ENCODE peak calls at places on chromosomes 1 and 21, in seven cellular contexts. B is cardiac muscle cell, V is GM06990, P is neural crest cell, E is endothelial cell, T is dorsolateral prefrontal cortex, S is epithelial cell of esophagus. F is an unnamed sample.

GRCh38 chr1:27318596-27318995 is 3.4 kb upstream of the TMEM222 start:
- DNase-seq in B (no peak), V (no peak), P (no peak), E (no peak), T (no peak), S (no peak), F (no peak)

GRCh38 chr1:93591291-93591832 is 90.3 kb downstream of the BCAR3 start:
- DNase-seq in B (no peak), V (no peak), P (no peak), E (no peak), T (no peak), S (no peak), F (no peak)

GRCh38 chr1:97308131-97308530 is 586.5 kb downstream of the PTBP2 start:
- DNase-seq in B (peak; percentile 20), V (no peak), P (no peak), E (no peak), T (no peak), S (peak; percentile 1), F (no peak)

GRCh38 chr1:203200916-203201315 is 14.4 kb upstream of the CHI3L1 start:
- DNase-seq in B (no peak), V (no peak), P (no peak), E (no peak), T (no peak), S (no peak), F (no peak)

GRCh38 chr1:221810406-221810805 is 68.5 kb upstream of the DUSP10 start:
- DNase-seq in B (no peak), V (no peak), P (no peak), E (no peak), T (no peak), S (peak; percentile 93), F (no peak)

GRCh38 chr1:29688477-29689365 is 452.4 kb downstream of the PTPRU start:
- DNase-seq in B (peak; percentile 72), V (no peak), P (no peak), E (no peak), T (peak; percentile 20), S (peak; percentile 53), F (no peak)

GRCh38 chr1:110003747-110004428 is 19.3 kb downstream of the AHCYL1 start:
- DNase-seq in B (peak; percentile 98), V (peak; percentile 41), P (no peak), E (peak; percentile 34), T (no peak), S (peak; percentile 99), F (peak; percentile 43)

GRCh38 chr1:43305461-43305860 is 4.7 kb downstream of the TIE1 start:
- DNase-seq in B (no peak), V (no peak), P (no peak), E (no peak), T (no peak), S (no peak), F (no peak)

GRCh38 chr1:112995890-112996289 is 39.9 kb upstream of the SLC16A1 start:
- DNase-seq in B (no peak), V (no peak), P (no peak), E (no peak), T (no peak), S (peak; percentile 76), F (no peak)

GRCh38 chr1:44239337-44239960 is 26.2 kb downstream of the DMAP1 start:
- DNase-seq in B (peak; percentile 46), V (no peak), P (peak; percentile 61), E (peak; percentile 44), T (no peak), S (peak; percentile 49), F (peak; percentile 58)

GRCh38 chr1:41640141-41640751 is 155.8 kb upstream of the EDN2 start:
- DNase-seq in B (no peak), V (no peak), P (no peak), E (no peak), T (no peak), S (no peak), F (no peak)

GRCh38 chr1:31221072-31221471 is 18.6 kb downstream of the NKAIN1 start:
- DNase-seq in B (no peak), V (no peak), P (no peak), E (no peak), T (no peak), S (peak; percentile 46), F (no peak)

GRCh38 chr1:104706631-104707147 is 957.0 kb downstream of the AMY1C start:
- DNase-seq in B (no peak), V (no peak), P (no peak), E (no peak), T (no peak), S (no peak), F (no peak)

GRCh38 chr1:90707363-90707710 is 9.8 kb downstream of the BARHL2 start:
- DNase-seq in B (peak; percentile 61), V (no peak), P (no peak), E (peak; percentile 88), T (no peak), S (peak; percentile 69), F (peak; percentile 90)

GRCh38 chr1:245990315-245991022 is 516.6 kb downstream of the SMYD3 start:
- DNase-seq in B (no peak), V (no peak), P (no peak), E (no peak), T (no peak), S (no peak), F (no peak)

GRCh38 chr1:28508435-28508754 is 2.6 kb downstream of the RCC1 start:
- DNase-seq in B (peak; percentile 32), V (no peak), P (no peak), E (no peak), T (no peak), S (no peak), F (no peak)

GRCh38 chr1:52686830-52687229 is 11.3 kb downstream of the COA7 start:
- DNase-seq in B (no peak), V (no peak), P (no peak), E (no peak), T (no peak), S (no peak), F (no peak)

GRCh38 chr1:101008229-101008628 is 17.4 kb downstream of the DPH5 start:
- DNase-seq in B (no peak), V (no peak), P (no peak), E (no peak), T (no peak), S (no peak), F (no peak)

DNA sequence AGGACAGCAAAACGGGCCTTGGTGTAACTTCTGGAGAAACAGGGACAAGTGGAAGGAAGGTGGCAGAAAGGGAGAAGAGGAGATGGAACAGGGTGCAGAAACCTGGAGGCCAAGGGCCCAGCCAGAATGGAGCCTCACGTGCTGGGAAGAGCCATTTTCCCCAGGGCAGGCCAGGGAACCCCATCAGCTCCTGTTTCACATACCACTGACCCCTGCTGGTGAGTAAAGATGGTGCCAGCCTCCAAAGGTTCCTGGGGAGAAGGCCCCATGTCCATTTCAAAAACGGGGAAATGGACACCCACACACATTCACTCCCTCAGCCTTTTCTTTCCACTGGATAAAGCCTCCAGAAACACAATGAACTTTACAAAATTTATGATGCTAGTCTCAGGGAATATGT is 57.6 kb upstream of the JUN start:
- DNase-seq in B (no peak), V (no peak), P (no peak), E (no peak), T (no peak), S (no peak), F (no peak)
- TF ChIP-seq CTCF in B (peak; percentile 28), V (peak; percentile 61), P (peak; percentile 44), E (peak; percentile 59), T (peak; percentile 17), S (peak; percentile 38), F (no peak)

GRCh38 chr1:19122668-19123067 is 87.4 kb downstream of the UBR4 start:
- DNase-seq in B (peak; percentile 37), V (no peak), P (no peak), E (no peak), T (no peak), S (peak; percentile 61), F (no peak)
- TF ChIP-seq CTCF in B (no peak), V (no peak), P (no peak), E (no peak), T (no peak), S (no peak), F (no peak)

GRCh38 chr1:17372955-17373354 is 959 bp downstream of the PADI6 start:
- DNase-seq in B (no peak), V (no peak), P (no peak), E (no peak), T (no peak), S (no peak), F (no peak)
- TF ChIP-seq CTCF in B (no peak), V (no peak), P (no peak), E (no peak), T (no peak), S (no peak), F (no peak)

DNA sequence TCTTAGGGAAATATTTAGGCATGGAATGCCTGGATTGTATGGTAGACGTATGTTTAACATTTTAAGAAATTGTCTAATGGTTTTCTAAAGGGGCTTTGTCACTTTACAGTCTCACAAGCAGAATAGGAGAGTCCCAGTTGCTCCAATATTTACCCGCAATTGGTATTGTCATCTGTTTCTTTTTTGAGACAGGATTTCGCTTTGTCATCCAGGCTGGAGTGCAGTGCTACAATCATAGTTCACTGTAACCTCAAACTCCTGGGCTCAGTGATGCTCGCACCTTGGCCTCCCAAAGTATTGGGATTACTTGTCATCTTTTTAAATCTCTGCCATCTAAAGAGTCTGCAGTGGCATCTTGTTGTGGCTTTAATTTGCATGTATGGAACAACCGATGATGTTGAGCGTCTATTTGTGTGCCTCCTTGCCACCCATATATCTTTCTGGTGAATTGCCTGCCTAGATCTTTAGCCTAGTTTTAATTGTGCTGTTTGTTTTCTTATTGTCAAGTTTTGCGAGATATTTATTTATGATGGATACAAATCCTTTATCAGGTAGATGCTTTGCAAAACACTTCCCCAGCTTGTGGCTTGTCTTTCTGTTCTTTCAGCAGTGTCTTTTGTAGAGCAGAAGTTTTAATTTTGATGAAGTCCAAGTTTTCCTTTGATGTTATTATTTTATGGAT is 32.0 kb upstream of the EDARADD start:
- DNase-seq in B (no peak), V (no peak), P (no peak), E (no peak), T (no peak), S (no peak), F (no peak)
- TF ChIP-seq CTCF in B (no peak), V (no peak), P (no peak), E (no peak), T (no peak), S (no peak), F (no peak)

DNA sequence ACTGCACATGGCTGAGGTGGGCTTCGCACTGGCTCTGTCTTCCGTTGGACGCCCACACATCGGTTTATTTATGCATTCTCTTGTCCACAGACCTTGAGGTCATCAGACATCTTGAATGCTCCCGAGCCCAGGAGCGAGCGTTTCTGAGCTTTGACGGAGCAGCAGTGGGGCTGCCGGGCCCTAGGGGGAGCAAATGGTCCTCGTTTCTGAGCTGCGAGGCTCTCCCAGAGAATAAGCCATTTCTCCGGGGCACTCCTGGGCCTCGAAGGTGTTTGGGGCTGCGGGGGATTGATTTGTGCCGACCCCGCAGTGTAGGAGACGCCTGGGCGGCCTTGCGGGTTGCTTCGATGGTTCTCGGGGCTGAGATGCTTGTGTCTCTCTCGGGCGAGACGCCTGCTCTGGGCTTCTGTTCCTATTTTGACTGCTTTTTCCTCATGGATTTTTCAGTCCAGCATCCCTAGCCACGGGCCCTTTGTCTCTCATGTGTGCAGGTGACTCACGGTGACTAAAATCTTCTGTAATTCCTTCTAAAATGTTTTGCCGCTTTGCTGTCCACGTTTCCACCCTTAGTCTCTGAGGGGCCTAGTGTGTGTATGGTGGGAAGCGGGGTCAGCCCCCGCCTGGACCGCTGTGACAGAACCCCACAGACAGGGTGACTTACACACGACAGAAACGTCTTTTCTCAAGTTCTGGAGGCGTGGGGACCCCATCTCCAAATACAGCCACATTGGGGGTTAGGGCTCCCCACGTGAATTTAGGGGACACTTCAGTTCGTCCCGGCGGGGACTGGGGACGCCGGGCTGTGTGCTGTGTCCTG is 62.1 kb downstream of the FAAP20 start:
- DNase-seq in B (peak; percentile 67), V (no peak), P (peak; percentile 42), E (peak; percentile 46), T (no peak), S (peak; percentile 86), F (peak; percentile 53)
- TF ChIP-seq CTCF in B (peak; percentile 60), V (no peak), P (peak; percentile 42), E (peak; percentile 12), T (peak; percentile 60), S (peak; percentile 4), F (peak; percentile 35)

GRCh38 chr21:27425172-27425571 is 458.3 kb upstream of the ADAMTS5 start:
- DNase-seq in B (peak; percentile 51), V (no peak), P (no peak), E (no peak), T (no peak), S (peak; percentile 4), F (no peak)
- TF ChIP-seq CTCF in B (peak; percentile 23), V (no peak), P (no peak), E (no peak), T (no peak), S (no peak), F (no peak)